ENCODE peak calls at places on chromosomes 12 and 14, in five cellular contexts. L, R, W, D and S are unnamed samples.

GRCh38 chr14:60648934-60649814 is at the start of gene SIX1:
- DNase-seq in L (peak), R (peak), W (peak), D (peak), S (peak)

GRCh38 chr12:72057330-72057911 is 118.8 kb downstream of the TPH2 start:
- DNase-seq in L (no peak), R (peak), W (no peak), D (peak), S (no peak)

GRCh38 chr14:20578325-20578724 is 9.5 kb downstream of the RNASE11 start:
- DNase-seq in L (no peak), R (no peak), W (no peak), D (no peak), S (no peak)

GRCh38 chr14:71610797-71611196 is 321.4 kb upstream of the RGS6 start:
- DNase-seq in L (no peak), R (no peak), W (no peak), D (no peak), S (no peak)

GRCh38 chr14:35292770-35293561 is 784 bp downstream of the PSMA6 start:
- DNase-seq in L (no peak), R (no peak), W (no peak), D (no peak), S (no peak)

GRCh38 chr12:121992059-121992879 is 29.4 kb upstream of the BCL7A start:
- DNase-seq in L (peak), R (peak), W (peak), D (peak), S (peak)

GRCh38 chr14:104600141-104600643 is 4.4 kb downstream of the TMEM179 start:
- DNase-seq in L (no peak), R (no peak), W (no peak), D (no peak), S (no peak)

GRCh38 chr14:102087762-102088011 is 843 bp upstream of the HSP90AA1 start:
- DNase-seq in L (no peak), R (no peak), W (no peak), D (no peak), S (no peak)

GRCh38 chr14:60485057-60485599 is 735 bp downstream of the C14orf39 start:
- DNase-seq in L (no peak), R (no peak), W (no peak), D (no peak), S (no peak)

GRCh38 chr12:63955831-63956685 is 111.6 kb downstream of the SRGAP1 start:
- DNase-seq in L (peak), R (peak), W (no peak), D (no peak), S (no peak)

GRCh38 chr12:29930503-29930902 is 146.8 kb upstream of the TMTC1 start:
- DNase-seq in L (no peak), R (no peak), W (no peak), D (no peak), S (no peak)

GRCh38 chr12:127162902-127163301 is 1104.1 kb upstream of the TMEM132C start:
- DNase-seq in L (peak), R (peak), W (no peak), D (no peak), S (no peak)

GRCh38 chr12:94590428-94590827 is 59.9 kb downstream of the TMCC3 start:
- DNase-seq in L (no peak), R (no peak), W (no peak), D (no peak), S (no peak)

GRCh38 chr12:57755454-57756372 is 810 bp downstream of the MARCHF9 start:
- DNase-seq in L (no peak), R (peak), W (no peak), D (peak), S (no peak)

GRCh38 chr12:124420972-124421674 is 126.2 kb downstream of the RFLNA start:
- DNase-seq in L (no peak), R (no peak), W (no peak), D (no peak), S (no peak)

GRCh38 chr12:1947081-1947480 is 28.6 kb upstream of the CACNA2D4 start:
- DNase-seq in L (peak), R (no peak), W (peak), D (no peak), S (no peak)

GRCh38 chr14:72604133-72604532 is 289.8 kb downstream of the DPF3 start:
- DNase-seq in L (no peak), R (no peak), W (no peak), D (no peak), S (no peak)

GRCh38 chr12:12800406-12801180 is 12.6 kb upstream of the DDX47 start:
- DNase-seq in L (peak), R (peak), W (peak), D (peak), S (no peak)

GRCh38 chr12:113870890-113871289 is 95.2 kb downstream of the RBM19 start:
- DNase-seq in L (no peak), R (no peak), W (no peak), D (no peak), S (no peak)

GRCh38 chr12:97308576-97309198 is 153.9 kb upstream of the RMST start:
- DNase-seq in L (peak), R (peak), W (peak), D (peak), S (peak)

GRCh38 chr14:39434401-39434800 is 2.2 kb upstream of the FBXO33 start:
- DNase-seq in L (no peak), R (peak), W (no peak), D (no peak), S (no peak)

GRCh38 chr12:93300611-93301021 is 77.1 kb upstream of the NUDT4 start:
- DNase-seq in L (no peak), R (no peak), W (no peak), D (no peak), S (no peak)

GRCh38 chr14:30214014-30214413 is 286.4 kb upstream of the PRKD1 start:
- DNase-seq in L (no peak), R (peak), W (no peak), D (no peak), S (no peak)

GRCh38 chr14:46108228-46108627 is 543.4 kb downstream of the RPL10L start:
- DNase-seq in L (no peak), R (no peak), W (no peak), D (no peak), S (no peak)
- TF ChIP-seq CTCF in L (no peak), R (no peak), W (no peak), D (no peak), S (no peak)

GRCh38 chr12:106956048-106956935 is 585 bp downstream of the TMEM263 start:
- DNase-seq in L (peak), R (peak), W (peak), D (peak), S (peak)
- TF ChIP-seq CTCF in L (no peak), R (no peak), W (no peak), D (no peak), S (peak)

GRCh38 chr14:64938972-64939816 is 3.4 kb downstream of the GPX2 start:
- DNase-seq in L (no peak), R (no peak), W (no peak), D (no peak), S (no peak)

GRCh38 chr14:64935508-64935907 is 7.0 kb downstream of the GPX2 start:
- DNase-seq in L (no peak), R (no peak), W (no peak), D (no peak), S (no peak)

GRCh38 chr14:64937176-64937820 is 5.2 kb downstream of the GPX2 start:
- DNase-seq in L (no peak), R (no peak), W (no peak), D (no peak), S (no peak)

GRCh38 chr14:64939817-64940190 is 2.7 kb downstream of the GPX2 start:
- DNase-seq in L (no peak), R (no peak), W (no peak), D (no peak), S (no peak)

DNA sequence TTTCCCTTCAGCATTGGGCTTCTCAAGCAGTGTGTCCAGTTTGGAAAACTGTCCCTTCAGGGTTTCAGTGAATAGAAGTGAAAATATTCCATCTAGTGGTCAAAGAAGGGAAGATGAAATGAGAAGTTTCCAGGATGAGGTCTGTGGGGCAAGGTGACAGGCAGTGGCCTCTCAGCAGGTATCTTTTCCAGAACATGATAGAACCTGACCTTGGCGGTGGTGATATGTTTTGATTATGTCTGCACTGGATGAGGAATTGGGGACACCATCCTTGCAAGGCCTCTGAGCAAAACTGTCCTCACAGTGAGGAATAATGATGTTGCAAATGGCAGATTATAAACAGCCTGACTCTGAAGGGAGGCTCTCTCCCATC is 4.7 kb downstream of the GPX2 start:
- DNase-seq in L (peak), R (no peak), W (no peak), D (no peak), S (no peak)
- TF ChIP-seq CTCF in L (peak), R (no peak), W (peak), D (no peak), S (peak)

GRCh38 chr14:91926131-91926890 is 21.2 kb downstream of the FBLN5 start:
- DNase-seq in L (no peak), R (no peak), W (no peak), D (no peak), S (no peak)
- TF ChIP-seq CTCF in L (no peak), R (no peak), W (no peak), D (no peak), S (no peak)

GRCh38 chr14:88727057-88727456 is 65.7 kb downstream of the EML5 start:
- DNase-seq in L (no peak), R (no peak), W (no peak), D (no peak), S (no peak)

DNA sequence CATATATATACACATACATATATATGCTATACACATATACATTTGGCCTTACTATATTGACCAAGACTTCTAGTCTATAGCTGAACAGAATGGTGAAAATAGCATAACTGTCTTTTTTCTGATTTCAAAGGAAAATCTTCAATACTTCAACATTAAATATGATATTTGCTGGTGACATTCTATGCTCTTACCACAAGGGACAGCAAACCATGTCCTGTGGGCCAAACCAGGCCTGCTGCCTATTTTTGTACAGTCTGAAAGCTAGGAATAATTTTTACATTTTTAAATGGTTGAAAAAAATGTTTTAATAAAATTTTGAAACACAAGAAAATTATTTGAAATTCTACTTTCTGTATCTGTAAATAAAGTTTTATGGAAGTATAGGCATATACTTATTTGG is 63.6 kb downstream of the EML5 start:
- DNase-seq in L (no peak), R (no peak), W (no peak), D (no peak), S (no peak)
- TF ChIP-seq CTCF in L (peak), R (peak), W (peak), D (no peak), S (peak)

DNA sequence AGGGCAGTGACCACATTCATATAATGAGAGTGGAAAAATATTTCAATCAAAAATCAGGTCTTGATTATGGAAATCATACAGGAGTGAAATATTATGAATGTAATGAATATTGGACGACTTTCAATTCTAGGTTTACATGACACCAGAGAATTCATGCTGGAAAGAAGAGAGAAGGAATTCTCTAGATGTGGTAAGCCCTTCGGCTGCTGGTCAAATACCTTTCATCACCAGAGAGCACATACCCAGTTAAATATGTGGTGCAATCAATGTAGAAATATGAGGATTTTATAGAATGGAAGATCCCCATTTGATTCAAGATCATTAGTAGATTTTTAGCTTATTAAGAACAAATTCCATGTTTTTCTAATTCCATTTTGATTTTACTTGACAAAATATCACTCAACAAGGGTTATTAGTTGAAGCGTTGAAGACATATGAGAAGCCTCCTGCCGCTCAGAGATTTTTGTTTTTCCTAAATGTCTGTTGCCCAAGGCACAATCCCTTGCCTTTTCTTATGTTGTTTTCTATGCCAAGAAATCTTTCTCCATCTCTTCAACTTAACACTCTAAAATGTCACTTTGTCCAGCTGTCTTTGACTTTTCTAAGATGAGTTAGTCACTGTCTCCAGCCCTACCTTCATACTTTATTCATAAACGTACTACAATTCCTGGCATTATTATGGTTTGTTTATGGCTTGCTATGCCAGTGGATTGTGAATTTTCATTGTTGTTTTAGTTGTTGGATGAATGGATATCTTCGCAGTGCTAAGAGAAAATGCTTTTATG is 72.8 kb upstream of the ZDHHC17 start:
- DNase-seq in L (no peak), R (no peak), W (no peak), D (no peak), S (no peak)
- TF ChIP-seq CTCF in L (no peak), R (no peak), W (no peak), D (no peak), S (no peak)

GRCh38 chr12:5969974-5970690 is 25.1 kb upstream of the ANO2 start:
- DNase-seq in L (no peak), R (no peak), W (no peak), D (no peak), S (no peak)
- TF ChIP-seq CTCF in L (no peak), R (no peak), W (peak), D (no peak), S (no peak)